ENCODE peak calls at places on chromosome X, in nine cellular contexts. One of them, this sample, is unnamed.

GRCh38 chrX:129540725-129541184 is 696 bp downstream of the OCRL start:
- DNase-seq in RWPE1: no peak
- DNase-seq in SW480: no peak
- DNase-seq in naive thymus-derived CD4-positive, alpha-beta T cell: no peak
- DNase-seq in amniotic stem cell: no peak
- DNase-seq in dermis blood vessel endothelial cell: peak
- DNase-seq in amygdala: no peak
- DNase-seq in right atrium auricular region: no peak
- DNase-seq in Calu3: peak
- DNase-seq in this sample: peak

GRCh38 chrX:111896148-111896547 is 20.2 kb downstream of the TRPC5OS start:
- DNase-seq in RWPE1: no peak
- DNase-seq in SW480: no peak
- DNase-seq in naive thymus-derived CD4-positive, alpha-beta T cell: no peak
- DNase-seq in amniotic stem cell: no peak
- DNase-seq in dermis blood vessel endothelial cell: no peak
- DNase-seq in amygdala: no peak
- DNase-seq in right atrium auricular region: no peak
- DNase-seq in Calu3: no peak
- DNase-seq in this sample: no peak

GRCh38 chrX:39773923-39774803 is 323.6 kb downstream of the BCOR start:
- DNase-seq in RWPE1: no peak
- DNase-seq in SW480: peak
- DNase-seq in naive thymus-derived CD4-positive, alpha-beta T cell: peak
- DNase-seq in amniotic stem cell: no peak
- DNase-seq in dermis blood vessel endothelial cell: peak
- DNase-seq in amygdala: no peak
- DNase-seq in right atrium auricular region: no peak
- DNase-seq in Calu3: no peak
- DNase-seq in this sample: no peak

GRCh38 chrX:45758738-45759397 is 558.2 kb upstream of the DIPK2B start:
- DNase-seq in RWPE1: no peak
- DNase-seq in SW480: peak
- DNase-seq in naive thymus-derived CD4-positive, alpha-beta T cell: no peak
- DNase-seq in amniotic stem cell: no peak
- DNase-seq in dermis blood vessel endothelial cell: peak
- DNase-seq in amygdala: no peak
- DNase-seq in right atrium auricular region: no peak
- DNase-seq in Calu3: no peak
- DNase-seq in this sample: no peak

GRCh38 chrX:38220936-38221386 is 290 bp upstream of the SRPX start:
- DNase-seq in RWPE1: peak
- DNase-seq in SW480: no peak
- DNase-seq in naive thymus-derived CD4-positive, alpha-beta T cell: no peak
- DNase-seq in amniotic stem cell: no peak
- DNase-seq in dermis blood vessel endothelial cell: peak
- DNase-seq in amygdala: no peak
- DNase-seq in right atrium auricular region: no peak
- DNase-seq in Calu3: no peak
- DNase-seq in this sample: no peak

GRCh38 chrX:25275159-25275558 is 259.4 kb upstream of the ARX start:
- DNase-seq in RWPE1: no peak
- DNase-seq in SW480: no peak
- DNase-seq in naive thymus-derived CD4-positive, alpha-beta T cell: no peak
- DNase-seq in amniotic stem cell: no peak
- DNase-seq in dermis blood vessel endothelial cell: no peak
- DNase-seq in amygdala: no peak
- DNase-seq in right atrium auricular region: no peak
- DNase-seq in Calu3: no peak
- DNase-seq in this sample: no peak

GRCh38 chrX:107135076-107135964 is 16.7 kb upstream of the RBM41 start:
- DNase-seq in RWPE1: peak
- DNase-seq in SW480: peak
- DNase-seq in naive thymus-derived CD4-positive, alpha-beta T cell: no peak
- DNase-seq in amniotic stem cell: no peak
- DNase-seq in dermis blood vessel endothelial cell: peak
- DNase-seq in amygdala: no peak
- DNase-seq in right atrium auricular region: no peak
- DNase-seq in Calu3: peak
- DNase-seq in this sample: no peak

GRCh38 chrX:136030357-136031225 is 45.4 kb downstream of the SLC9A6 start:
- DNase-seq in RWPE1: no peak
- DNase-seq in SW480: no peak
- DNase-seq in naive thymus-derived CD4-positive, alpha-beta T cell: no peak
- DNase-seq in amniotic stem cell: no peak
- DNase-seq in dermis blood vessel endothelial cell: peak
- DNase-seq in amygdala: no peak
- DNase-seq in right atrium auricular region: peak
- DNase-seq in Calu3: no peak
- DNase-seq in this sample: no peak

GRCh38 chrX:148381603-148382002 is 118.8 kb upstream of the AFF2 start:
- DNase-seq in RWPE1: no peak
- DNase-seq in SW480: no peak
- DNase-seq in naive thymus-derived CD4-positive, alpha-beta T cell: no peak
- DNase-seq in amniotic stem cell: no peak
- DNase-seq in dermis blood vessel endothelial cell: no peak
- DNase-seq in amygdala: no peak
- DNase-seq in right atrium auricular region: no peak
- DNase-seq in Calu3: no peak
- DNase-seq in this sample: no peak

GRCh38 chrX:40570346-40571093 is 10.2 kb upstream of the ATP6AP2 start:
- DNase-seq in RWPE1: no peak
- DNase-seq in SW480: no peak
- DNase-seq in naive thymus-derived CD4-positive, alpha-beta T cell: no peak
- DNase-seq in amniotic stem cell: no peak
- DNase-seq in dermis blood vessel endothelial cell: no peak
- DNase-seq in amygdala: no peak
- DNase-seq in right atrium auricular region: no peak
- DNase-seq in Calu3: no peak
- DNase-seq in this sample: peak

GRCh38 chrX:132956421-132957210 is 1.8 kb downstream of the HS6ST2 start:
- DNase-seq in RWPE1: peak
- DNase-seq in SW480: no peak
- DNase-seq in naive thymus-derived CD4-positive, alpha-beta T cell: no peak
- DNase-seq in amniotic stem cell: no peak
- DNase-seq in dermis blood vessel endothelial cell: no peak
- DNase-seq in amygdala: no peak
- DNase-seq in right atrium auricular region: no peak
- DNase-seq in Calu3: no peak
- DNase-seq in this sample: peak

GRCh38 chrX:93538575-93538974 is 134.8 kb downstream of the NAP1L3 start:
- DNase-seq in RWPE1: peak
- DNase-seq in SW480: peak
- DNase-seq in naive thymus-derived CD4-positive, alpha-beta T cell: no peak
- DNase-seq in amniotic stem cell: no peak
- DNase-seq in dermis blood vessel endothelial cell: no peak
- DNase-seq in amygdala: no peak
- DNase-seq in right atrium auricular region: no peak
- DNase-seq in Calu3: no peak
- DNase-seq in this sample: no peak

GRCh38 chrX:40012800-40013682 is 84.7 kb downstream of the BCOR start:
- DNase-seq in RWPE1: peak
- DNase-seq in SW480: peak
- DNase-seq in naive thymus-derived CD4-positive, alpha-beta T cell: peak
- DNase-seq in amniotic stem cell: peak
- DNase-seq in dermis blood vessel endothelial cell: peak
- DNase-seq in amygdala: no peak
- DNase-seq in right atrium auricular region: peak
- DNase-seq in Calu3: peak
- DNase-seq in this sample: peak

GRCh38 chrX:15680401-15680800 is 15.8 kb upstream of the CLTRN start:
- DNase-seq in RWPE1: no peak
- DNase-seq in SW480: peak
- DNase-seq in naive thymus-derived CD4-positive, alpha-beta T cell: no peak
- DNase-seq in amniotic stem cell: no peak
- DNase-seq in dermis blood vessel endothelial cell: no peak
- DNase-seq in amygdala: no peak
- DNase-seq in right atrium auricular region: no peak
- DNase-seq in Calu3: peak
- DNase-seq in this sample: no peak

GRCh38 chrX:112734250-112734649 is 54.5 kb upstream of the LHFPL1 start:
- DNase-seq in RWPE1: no peak
- DNase-seq in SW480: no peak
- DNase-seq in naive thymus-derived CD4-positive, alpha-beta T cell: peak
- DNase-seq in amniotic stem cell: no peak
- DNase-seq in dermis blood vessel endothelial cell: no peak
- DNase-seq in amygdala: no peak
- DNase-seq in right atrium auricular region: no peak
- DNase-seq in Calu3: no peak
- DNase-seq in this sample: no peak

GRCh38 chrX:107421337-107421736 is 28.1 kb upstream of the FRMPD3 start:
- DNase-seq in RWPE1: no peak
- DNase-seq in SW480: peak
- DNase-seq in naive thymus-derived CD4-positive, alpha-beta T cell: no peak
- DNase-seq in amniotic stem cell: no peak
- DNase-seq in dermis blood vessel endothelial cell: no peak
- DNase-seq in amygdala: no peak
- DNase-seq in right atrium auricular region: no peak
- DNase-seq in Calu3: no peak
- DNase-seq in this sample: no peak

GRCh38 chrX:69523314-69523713 is 19.2 kb downstream of the NALF2 start:
- DNase-seq in RWPE1: no peak
- DNase-seq in SW480: no peak
- DNase-seq in naive thymus-derived CD4-positive, alpha-beta T cell: no peak
- DNase-seq in amniotic stem cell: no peak
- DNase-seq in dermis blood vessel endothelial cell: no peak
- DNase-seq in amygdala: no peak
- DNase-seq in right atrium auricular region: no peak
- DNase-seq in Calu3: no peak
- DNase-seq in this sample: peak

GRCh38 chrX:26783512-26784225 is 567.7 kb downstream of the MAGEB5 start:
- DNase-seq in RWPE1: no peak
- DNase-seq in SW480: peak
- DNase-seq in naive thymus-derived CD4-positive, alpha-beta T cell: no peak
- DNase-seq in amniotic stem cell: no peak
- DNase-seq in dermis blood vessel endothelial cell: peak
- DNase-seq in amygdala: no peak
- DNase-seq in right atrium auricular region: no peak
- DNase-seq in Calu3: peak
- DNase-seq in this sample: peak

GRCh38 chrX:104165894-104166734 is at the start of gene FAM199X:
- DNase-seq in RWPE1: peak
- DNase-seq in SW480: peak
- DNase-seq in naive thymus-derived CD4-positive, alpha-beta T cell: peak
- DNase-seq in amniotic stem cell: peak
- DNase-seq in dermis blood vessel endothelial cell: peak
- DNase-seq in amygdala: peak
- DNase-seq in right atrium auricular region: peak
- DNase-seq in Calu3: peak
- DNase-seq in this sample: peak

GRCh38 chrX:100659431-100660137 is 15.6 kb downstream of the SRPX2 start:
- DNase-seq in RWPE1: no peak
- DNase-seq in SW480: no peak
- DNase-seq in naive thymus-derived CD4-positive, alpha-beta T cell: no peak
- DNase-seq in amniotic stem cell: no peak
- DNase-seq in dermis blood vessel endothelial cell: peak
- DNase-seq in amygdala: no peak
- DNase-seq in right atrium auricular region: no peak
- DNase-seq in Calu3: no peak
- DNase-seq in this sample: no peak

GRCh38 chrX:79080131-79080530 is 64.4 kb upstream of the GPR174 start:
- DNase-seq in RWPE1: no peak
- DNase-seq in SW480: no peak
- DNase-seq in naive thymus-derived CD4-positive, alpha-beta T cell: no peak
- DNase-seq in amniotic stem cell: no peak
- DNase-seq in dermis blood vessel endothelial cell: no peak
- DNase-seq in amygdala: no peak
- DNase-seq in right atrium auricular region: no peak
- DNase-seq in Calu3: no peak
- DNase-seq in this sample: no peak

GRCh38 chrX:22486326-22486725 is 213.6 kb downstream of the CBLL2 start:
- DNase-seq in RWPE1: no peak
- DNase-seq in SW480: no peak
- DNase-seq in naive thymus-derived CD4-positive, alpha-beta T cell: no peak
- DNase-seq in amniotic stem cell: no peak
- DNase-seq in dermis blood vessel endothelial cell: no peak
- DNase-seq in amygdala: no peak
- DNase-seq in right atrium auricular region: no peak
- DNase-seq in Calu3: no peak
- DNase-seq in this sample: no peak

GRCh38 chrX:39499996-39500395 is 597.8 kb downstream of the BCOR start:
- DNase-seq in RWPE1: no peak
- DNase-seq in SW480: no peak
- DNase-seq in naive thymus-derived CD4-positive, alpha-beta T cell: no peak
- DNase-seq in amniotic stem cell: no peak
- DNase-seq in dermis blood vessel endothelial cell: no peak
- DNase-seq in amygdala: no peak
- DNase-seq in right atrium auricular region: no peak
- DNase-seq in Calu3: no peak
- DNase-seq in this sample: no peak

GRCh38 chrX:2689773-2690666 is 1.1 kb upstream of the CD99 start:
- DNase-seq in RWPE1: no peak
- DNase-seq in SW480: no peak
- DNase-seq in naive thymus-derived CD4-positive, alpha-beta T cell: no peak
- DNase-seq in amniotic stem cell: no peak
- DNase-seq in dermis blood vessel endothelial cell: no peak
- DNase-seq in amygdala: no peak
- DNase-seq in right atrium auricular region: no peak
- DNase-seq in Calu3: no peak
- DNase-seq in this sample: no peak

This sample was measured in ELF-1.